ENCODE peak calls at places on chromosomes 1 and 21, in five cellular contexts. L, Z, B, C and I are unnamed samples.

GRCh38 chr1:67722292-67722944 is 37.4 kb downstream of the GADD45A start:
- DNase-seq in L (no peak), Z (no peak), B (no peak), C (no peak), I (no peak)

GRCh38 chr1:18819986-18820790 is 39.3 kb downstream of the TAS1R2 start:
- DNase-seq in L (no peak), Z (no peak), B (no peak), C (no peak), I (no peak)

GRCh38 chr1:67429011-67429527 is 1.1 kb downstream of the SERBP1 start:
- DNase-seq in L (no peak), Z (no peak), B (no peak), C (no peak), I (peak)

GRCh38 chr1:38785285-38786039 is 74.1 kb downstream of the RRAGC start:
- DNase-seq in L (no peak), Z (no peak), B (no peak), C (no peak), I (no peak)

GRCh38 chr1:205396972-205397616 is 24.8 kb downstream of the LEMD1 start:
- DNase-seq in L (peak), Z (no peak), B (no peak), C (no peak), I (peak)

GRCh38 chr1:70779571-70779970 is 268.0 kb downstream of the PTGER3 start:
- DNase-seq in L (no peak), Z (no peak), B (no peak), C (no peak), I (no peak)

GRCh38 chr21:32844653-32845443 is 73.3 kb upstream of the PAXBP1 start:
- DNase-seq in L (no peak), Z (peak), B (no peak), C (no peak), I (no peak)

GRCh38 chr21:43917515-43918384 is 52.7 kb downstream of the AGPAT3 start:
- DNase-seq in L (peak), Z (no peak), B (peak), C (no peak), I (peak)

GRCh38 chr21:26116456-26117011 is 54.0 kb downstream of the APP start:
- DNase-seq in L (no peak), Z (no peak), B (no peak), C (no peak), I (no peak)

GRCh38 chr1:170853302-170853701 is 82.0 kb upstream of the MROH9 start:
- DNase-seq in L (no peak), Z (no peak), B (no peak), C (no peak), I (no peak)

DNA sequence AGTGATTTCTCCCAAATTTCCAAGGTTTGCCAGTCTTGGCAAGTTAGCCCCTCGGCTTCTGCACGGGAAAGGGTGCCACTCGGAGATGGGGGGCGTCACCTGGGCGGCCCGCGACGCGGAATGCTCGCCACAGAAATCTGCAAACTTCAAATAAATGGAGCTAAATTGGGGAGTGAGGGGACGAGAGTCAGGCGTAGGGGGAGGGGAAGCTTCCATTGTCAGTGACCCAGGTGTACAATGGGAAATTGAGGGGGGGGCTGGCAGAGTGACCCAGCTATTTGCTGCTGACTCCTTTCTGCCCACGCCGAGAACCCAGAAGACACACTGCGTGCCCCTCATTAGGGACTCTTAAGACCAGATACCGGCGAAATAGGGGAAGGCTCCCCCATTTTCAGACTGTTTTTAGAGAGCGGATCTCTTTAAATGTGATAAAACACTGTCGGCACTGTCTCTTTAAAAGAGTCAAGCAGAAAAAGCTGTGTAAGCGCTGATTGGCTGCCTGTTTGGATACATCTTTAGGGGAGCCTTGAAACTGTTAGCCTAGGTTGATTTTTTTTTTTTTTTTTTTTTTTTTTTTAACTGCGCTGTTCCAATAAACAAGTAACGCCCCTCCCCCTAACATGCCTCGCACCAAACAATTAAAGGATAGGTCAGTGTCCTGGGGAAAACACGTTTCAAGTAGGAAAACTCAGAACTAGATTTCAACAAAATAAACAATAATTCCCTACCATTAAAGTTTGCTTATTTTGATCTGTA is 1.2 kb upstream of the SSBP3 start:
- DNase-seq in L (peak), Z (peak), B (no peak), C (peak), I (peak)
- TF ChIP-seq POLR2A in L (peak), Z (peak), B (no peak), C (peak), I (no peak)

GRCh38 chr1:1857096-1857703 is 33.7 kb downstream of the GNB1 start:
- DNase-seq in L (no peak), Z (no peak), B (no peak), C (no peak), I (no peak)

GRCh38 chr1:1861339-1861730 is 29.6 kb downstream of the GNB1 start:
- DNase-seq in L (no peak), Z (no peak), B (no peak), C (peak), I (no peak)

GRCh38 chr1:1867164-1867563 is 23.7 kb downstream of the GNB1 start:
- DNase-seq in L (no peak), Z (no peak), B (no peak), C (no peak), I (no peak)

GRCh38 chr1:1858382-1859086 is 32.4 kb downstream of the GNB1 start:
- DNase-seq in L (peak), Z (peak), B (peak), C (peak), I (peak)

DNA sequence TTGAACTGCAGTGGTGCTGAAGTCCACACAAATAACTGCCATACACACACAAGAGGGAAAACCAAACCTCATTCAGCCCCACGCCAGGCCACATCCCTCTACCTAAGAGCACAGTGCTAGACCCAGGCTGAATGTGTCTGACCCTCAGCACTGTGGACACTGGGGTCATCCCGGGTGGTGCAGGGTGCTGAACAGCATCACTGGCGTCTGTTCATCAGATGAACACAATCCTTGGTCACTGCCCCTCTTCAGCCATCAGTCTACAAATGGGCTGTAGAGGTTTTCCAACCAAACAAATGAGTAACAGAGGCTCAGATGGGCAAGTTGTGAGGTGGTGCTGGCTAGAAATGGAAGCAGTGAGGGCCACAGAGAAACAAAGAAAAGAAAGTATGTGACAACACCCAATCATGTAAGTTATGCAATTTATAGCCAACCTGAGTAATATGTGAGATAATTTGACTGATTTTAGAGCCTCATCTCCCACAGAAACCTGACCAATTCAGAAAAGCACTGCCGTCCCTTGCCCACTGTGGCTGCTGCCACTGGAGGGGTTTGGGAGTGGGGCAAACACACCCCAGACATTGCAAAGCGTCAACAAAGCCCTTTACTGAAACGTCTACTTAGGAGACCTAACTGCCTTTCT is 27.9 kb downstream of the GNB1 start:
- DNase-seq in L (no peak), Z (no peak), B (no peak), C (no peak), I (no peak)
- TF ChIP-seq POLR2A in L (no peak), Z (no peak), B (no peak), C (no peak), I (no peak)

GRCh38 chr1:182600036-182600713 is 4.0 kb downstream of the RGS16 start:
- DNase-seq in L (no peak), Z (no peak), B (no peak), C (no peak), I (no peak)
- TF ChIP-seq POLR2A in L (no peak), Z (no peak), B (no peak), C (no peak), I (no peak)

GRCh38 chr1:6282577-6283270 is 21.8 kb upstream of the GPR153 start:
- DNase-seq in L (no peak), Z (no peak), B (no peak), C (no peak), I (no peak)
- TF ChIP-seq POLR2A in L (no peak), Z (no peak), B (no peak), C (no peak), I (no peak)

GRCh38 chr1:198638894-198639319 is at the start of gene PTPRC:
- DNase-seq in L (no peak), Z (no peak), B (no peak), C (no peak), I (peak)
- TF ChIP-seq POLR2A in L (peak), Z (peak), B (peak), C (no peak), I (peak)

DNA sequence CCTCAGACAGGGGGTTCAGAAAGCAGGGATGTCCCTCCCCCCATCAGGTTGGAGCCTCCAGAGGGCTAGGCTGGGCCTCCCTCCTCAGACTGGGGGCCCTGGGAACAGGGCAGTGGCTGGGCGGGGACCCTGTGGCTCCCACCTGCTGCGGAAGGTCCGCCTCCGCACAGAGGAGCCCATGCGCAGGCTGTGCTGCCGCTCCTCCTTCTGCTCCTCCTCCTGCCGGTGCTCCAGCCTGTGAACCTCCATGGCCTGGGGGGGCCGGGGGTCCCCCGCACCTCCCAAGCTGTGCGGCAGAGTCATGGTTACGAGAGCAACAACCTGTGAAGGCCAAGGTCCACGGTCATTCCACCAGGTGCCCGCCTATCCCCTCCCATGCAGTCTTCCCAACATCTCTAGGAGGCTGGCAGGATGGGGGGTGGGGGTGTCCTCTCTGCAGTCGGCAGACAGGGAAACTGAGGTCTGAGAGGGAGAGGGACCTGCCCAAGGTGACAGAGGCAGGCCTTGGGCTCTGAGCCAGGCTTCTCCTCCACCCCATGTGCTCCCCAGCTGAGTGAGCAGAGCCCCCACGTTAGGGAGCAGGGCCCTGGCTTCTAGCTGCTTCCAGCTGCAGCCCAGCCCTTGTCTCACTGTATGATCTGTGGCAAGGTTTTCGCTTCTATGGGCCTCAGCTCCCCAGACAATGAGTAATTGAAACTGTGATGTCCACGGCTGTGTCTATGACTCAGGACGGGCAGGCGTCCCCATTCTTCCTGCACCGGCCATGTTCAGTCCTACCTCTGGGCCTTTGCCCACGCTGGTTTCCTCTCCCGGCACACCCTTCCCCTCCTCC is 3.4 kb downstream of the MYOM3 start:
- DNase-seq in L (peak), Z (peak), B (no peak), C (no peak), I (no peak)
- TF ChIP-seq POLR2A in L (peak), Z (peak), B (no peak), C (no peak), I (no peak)

GRCh38 chr1:212497553-212497952 is 64.8 kb downstream of the NENF start:
- DNase-seq in L (no peak), Z (no peak), B (no peak), C (no peak), I (no peak)
- TF ChIP-seq POLR2A in L (no peak), Z (no peak), B (no peak), C (no peak), I (no peak)

GRCh38 chr1:85275701-85276289 is 637 bp downstream of the BCL10 start:
- DNase-seq in L (peak), Z (no peak), B (no peak), C (no peak), I (no peak)
- TF ChIP-seq POLR2A in L (no peak), Z (no peak), B (no peak), C (no peak), I (no peak)